ENCODE peak calls at places on chromosomes 6 and 20, in four cellular contexts. Z is heart left ventricle, P is transverse colon, F is stomach. M is an unnamed sample.

GRCh38 chr20:24863356-24863755 is 85.7 kb upstream of the CST7 start:
- DNase-seq in P (no peak), F (no peak), Z (no peak), M (no peak)

GRCh38 chr6:45791181-45791580 is 224.5 kb downstream of the CLIC5 start:
- DNase-seq in F (no peak), P (no peak), Z (no peak), M (no peak)

GRCh38 chr20:12028771-12029170 is 111.1 kb downstream of the BTBD3 start:
- DNase-seq in P (no peak), F (no peak), Z (no peak), M (no peak)

GRCh38 chr6:18242062-18242851 is 22.1 kb downstream of the DEK start:
- DNase-seq in P (no peak), Z (no peak), F (no peak), M (no peak)

GRCh38 chr6:159726196-159726917 is 949 bp upstream of the WTAP start:
- DNase-seq in F (no peak), Z (no peak), P (no peak), M (no peak)

GRCh38 chr6:66578362-66578761 is 871.3 kb upstream of the EYS start:
- DNase-seq in F (no peak), Z (no peak), P (no peak), M (no peak)

GRCh38 chr6:155498370-155498769 is 42.7 kb upstream of the NOX3 start:
- DNase-seq in P (no peak), Z (no peak), F (no peak), M (no peak)

GRCh38 chr6:431986-432385 is 40.4 kb downstream of the IRF4 start:
- DNase-seq in Z (no peak), P (no peak), F (no peak), M (no peak)

GRCh38 chr6:163579111-163579879 is 164.8 kb downstream of the QKI start:
- DNase-seq in Z (peak; percentile 24), P (no peak), F (no peak), M (no peak)

GRCh38 chr20:40979247-40979646 is 49.4 kb upstream of the TOP1 start:
- DNase-seq in Z (no peak), P (no peak), F (no peak), M (no peak)

DNA sequence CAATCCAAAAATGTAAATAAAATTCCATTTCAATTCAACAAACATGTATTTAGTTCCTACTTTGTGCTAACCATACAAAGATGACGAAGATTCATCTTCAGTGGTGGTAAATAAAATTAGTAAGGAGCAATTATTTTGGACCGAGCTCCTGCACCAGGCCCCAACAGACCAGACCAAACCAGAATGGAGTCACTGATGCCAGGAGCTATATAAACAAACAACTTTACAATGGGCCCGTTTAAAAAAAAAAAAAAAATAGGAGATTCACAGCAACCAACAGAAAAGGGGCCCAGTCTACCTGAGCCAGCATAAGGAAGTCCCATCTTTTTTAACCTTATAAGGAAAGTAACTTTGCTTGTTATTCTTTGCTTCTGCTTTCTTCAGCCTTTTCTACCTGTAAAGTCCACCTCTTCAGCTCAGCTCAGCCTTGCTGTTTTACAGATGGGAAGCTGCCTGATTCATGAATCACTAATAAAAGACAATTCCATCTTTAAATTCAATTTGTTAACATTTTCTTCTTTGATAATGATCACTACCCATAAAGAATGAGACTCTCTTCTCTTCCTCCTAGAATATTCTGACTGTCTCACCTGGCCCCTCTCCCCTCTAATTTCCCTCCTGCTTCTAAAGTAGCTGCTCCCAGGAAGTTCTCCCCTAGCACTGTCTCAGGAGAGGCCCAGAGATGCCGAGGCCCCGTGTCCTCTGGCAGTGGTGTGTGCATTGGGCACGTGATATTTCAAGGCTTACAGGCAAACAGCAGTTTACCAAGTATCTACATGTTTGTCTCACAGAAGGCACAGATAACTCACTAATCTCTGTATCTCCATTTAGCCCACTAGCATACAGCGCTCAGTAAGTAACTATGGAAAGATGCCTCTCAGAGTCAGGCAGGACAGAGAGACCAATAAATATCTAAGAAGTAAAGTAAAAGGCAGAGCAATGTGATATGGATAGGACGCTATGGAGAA is 8.4 kb downstream of the MBOAT1 start:
- DNase-seq in Z (no peak), F (no peak), P (no peak), M (no peak)
- H3K27ac ChIP-seq in Z (peak overlapping the region; percentile 76), F (peak overlapping the region; percentile 41), P (peak overlapping the region; percentile 78), M (peak overlapping the region; percentile 32)

GRCh38 chr6:170480045-170480714 is 72.9 kb downstream of the PSMB1 start:
- DNase-seq in F (peak; percentile 40), Z (peak; percentile 33), P (no peak), M (peak; percentile 83)
- TF ChIP-seq CTCF in F (no peak), Z (no peak), P (no peak), M (no peak)

GRCh38 chr6:13813011-13813410 is 1.3 kb downstream of the MCUR1 start:
- DNase-seq in Z (no peak), F (no peak), P (no peak), M (no peak)

GRCh38 chr6:13813621-13814175 is 659 bp downstream of the MCUR1 start:
- DNase-seq in Z (peak; percentile 72), P (peak; percentile 77), F (peak; percentile 58), M (peak; percentile 84)

GRCh38 chr6:13812359-13812642 is 2.1 kb downstream of the MCUR1 start:
- DNase-seq in F (no peak), P (no peak), Z (no peak), M (no peak)

GRCh38 chr6:13810688-13811446 is 3.5 kb downstream of the MCUR1 start:
- DNase-seq in F (no peak), Z (no peak), P (no peak), M (no peak)

DNA sequence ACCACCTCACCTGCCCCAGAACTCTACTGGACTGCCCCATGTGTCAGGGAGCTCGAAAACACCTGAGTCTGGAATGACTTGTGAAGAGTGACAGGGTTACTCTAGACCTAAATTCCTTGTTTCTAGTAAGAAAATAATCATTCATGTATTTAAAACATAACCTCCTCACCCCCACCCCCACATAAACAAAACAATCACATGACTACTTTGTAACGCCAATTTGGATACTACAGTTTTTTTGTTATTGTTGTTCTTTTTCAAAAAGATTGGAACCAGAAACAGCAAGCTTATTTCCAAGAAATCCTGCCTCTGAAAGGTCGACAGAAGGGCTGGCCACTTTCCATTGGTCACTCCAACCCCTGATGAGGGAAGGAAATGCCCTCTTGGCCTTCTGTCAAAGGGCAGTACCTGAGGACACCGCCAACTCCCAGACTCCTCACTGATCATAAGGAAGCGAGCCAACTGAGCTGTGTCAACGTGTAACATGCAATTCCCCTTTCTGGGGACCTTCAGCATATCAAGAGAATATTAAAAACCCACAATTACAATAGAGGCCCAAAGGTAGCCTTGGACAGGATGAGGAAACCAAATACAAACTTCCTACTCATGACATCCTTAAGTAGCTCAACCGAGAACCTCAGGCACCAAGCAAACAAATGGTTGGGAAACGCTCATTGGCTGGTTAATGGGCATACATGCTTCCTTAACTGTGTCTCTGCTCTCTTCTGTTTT is 2.6 kb downstream of the MCUR1 start:
- DNase-seq in F (no peak), Z (peak; percentile 29), P (peak; percentile 48), M (peak; percentile 59)
- TF ChIP-seq POLR2A in F (no peak), Z (no peak), P (peak; percentile 44), M (no peak)

DNA sequence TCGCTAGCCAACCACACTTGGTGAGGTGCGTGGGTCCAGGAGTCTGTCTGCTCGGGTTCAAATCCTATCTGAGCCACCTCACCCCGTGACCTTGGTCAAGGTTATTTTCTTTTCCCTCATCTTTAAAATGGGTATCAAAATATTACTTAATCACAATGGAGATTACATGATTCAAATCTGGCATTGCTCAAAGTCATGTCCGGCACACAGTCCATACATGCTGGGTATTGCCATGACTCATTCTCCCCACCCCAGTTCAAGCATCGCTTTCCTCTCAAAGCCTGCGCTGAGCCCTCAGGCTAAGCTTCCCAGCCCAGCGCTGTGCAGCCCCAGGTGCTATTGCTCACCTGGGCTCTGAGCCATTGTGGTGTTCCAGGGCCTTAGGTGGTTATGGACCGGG is 27.1 kb downstream of the WRNIP1 start:
- DNase-seq in P (no peak), F (no peak), Z (no peak), M (no peak)
- H3K27ac ChIP-seq in P (peak overlapping the region; percentile 43), F (peak overlapping the region; percentile 7), Z (peak overlapping the region; percentile 66), M (peak overlapping the region; percentile 36)

DNA sequence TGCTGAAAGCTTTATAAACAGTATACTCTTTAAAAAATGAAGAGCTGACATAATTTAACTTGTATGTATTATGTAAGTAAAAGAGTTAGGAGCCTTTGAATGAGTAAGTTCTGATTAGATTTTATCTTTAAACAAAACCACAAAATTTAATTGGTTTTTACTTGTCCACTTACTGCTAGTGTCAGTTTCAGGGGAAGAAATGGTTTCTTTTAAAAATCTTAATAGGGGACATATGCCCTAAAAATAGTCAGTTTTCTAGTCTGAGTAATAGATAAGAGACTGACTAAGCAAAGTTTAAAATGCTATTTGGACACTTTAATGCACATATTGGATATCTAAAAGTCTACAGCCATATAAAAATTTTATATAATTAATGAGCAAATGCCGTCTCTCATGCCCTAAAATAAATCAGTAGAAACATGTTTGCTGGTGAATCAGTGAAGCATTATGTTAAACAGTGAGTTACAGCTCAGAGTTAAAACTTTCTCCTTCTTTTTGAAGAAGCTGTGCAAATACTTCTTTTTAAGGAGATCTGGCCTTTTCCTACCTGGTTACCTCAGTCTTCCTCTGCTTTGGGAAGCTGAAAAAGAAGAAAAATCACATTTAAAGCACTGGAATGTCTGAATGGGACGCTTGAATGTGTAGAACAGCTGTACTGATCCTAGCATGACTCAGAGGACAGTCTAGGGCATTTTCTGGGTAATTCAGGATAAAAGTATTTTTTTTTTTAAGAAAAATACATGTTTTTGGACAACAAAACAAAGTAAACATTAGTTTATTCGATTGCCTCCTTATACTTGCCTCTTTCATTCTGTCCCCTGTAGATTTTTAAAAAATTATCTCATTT is 55.3 kb downstream of the CDH26 start:
- DNase-seq in P (no peak), F (no peak), Z (no peak), M (no peak)
- TF ChIP-seq CTCF in P (no peak), F (no peak), Z (no peak), M (no peak)

DNA sequence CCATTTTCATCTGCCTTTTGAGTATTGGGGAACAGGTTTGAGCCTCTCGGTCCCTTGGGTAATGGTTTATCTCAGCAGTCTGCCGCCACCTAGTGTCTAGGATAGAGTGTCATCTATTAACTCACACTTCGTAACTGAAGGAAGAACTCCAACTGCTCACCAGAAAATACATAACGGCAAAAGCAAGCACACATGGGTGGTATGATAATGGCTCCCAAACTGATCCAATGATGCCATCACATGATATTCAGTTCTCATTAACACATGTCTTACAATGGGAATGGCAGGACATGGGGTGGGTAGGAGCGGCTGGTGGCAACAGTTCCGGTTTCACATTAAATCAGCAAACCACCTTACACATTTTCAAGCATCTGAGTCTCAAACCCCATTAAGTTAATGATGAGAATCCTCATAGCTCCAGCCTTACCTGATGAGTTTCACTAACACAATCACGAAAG is 110.7 kb upstream of the PHACTR1 start:
- DNase-seq in Z (peak; percentile 37), F (peak; percentile 53), P (peak; percentile 54), M (peak; percentile 22)
- TF ChIP-seq POLR2A in Z (no peak), F (no peak), P (no peak), M (no peak)

DNA sequence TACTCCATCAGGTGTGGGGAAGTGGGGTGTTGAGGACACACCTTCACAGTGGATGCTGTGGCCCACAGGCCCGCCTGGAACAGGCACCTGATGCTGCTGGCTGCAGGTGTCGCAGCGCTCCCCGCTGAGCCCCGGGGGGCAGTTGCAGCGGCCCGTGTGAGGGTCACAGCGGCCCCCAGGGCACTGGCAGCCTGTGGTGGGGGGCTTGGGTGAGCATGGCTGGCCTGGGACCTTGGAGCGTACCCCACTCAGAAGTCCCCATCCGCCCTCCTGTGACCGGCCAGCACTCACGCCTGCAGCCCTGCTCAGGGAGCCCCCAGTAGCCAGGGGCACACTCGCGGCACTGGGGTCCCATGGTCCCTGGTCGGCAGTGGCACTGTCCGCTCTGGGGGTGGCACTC is 19.2 kb downstream of the ADRM1 start:
- DNase-seq in P (no peak), F (no peak), Z (no peak), M (no peak)
- H3K27ac ChIP-seq in P (no peak overlapping the region), F (no peak overlapping the region), Z (no peak overlapping the region), M (no peak overlapping the region)

GRCh38 chr6:145735356-145736165 is at the start of gene EPM2A:
- DNase-seq in Z (peak; percentile 86), F (peak; percentile 87), P (peak; percentile 86), M (peak; percentile 86)
- TF ChIP-seq CTCF in Z (no peak), F (no peak), P (no peak), M (no peak)